ENCODE peak calls at places on chromosomes 12 and 14, in four cellular contexts. One of them, this sample, is unnamed.

GRCh38 chr12:119468286-119468685 is 125.3 kb upstream of the TMEM233 start:
- DNase-seq in CD4-positive, alpha-beta T cell: no peak
- DNase-seq in tibial nerve: no peak
- DNase-seq in WTC11: no peak
- DNase-seq in this sample: no peak

GRCh38 chr14:90717916-90718315 is 98.3 kb downstream of the TTC7B start:
- DNase-seq in WTC11: no peak
- DNase-seq in tibial nerve: no peak
- DNase-seq in CD4-positive, alpha-beta T cell: no peak
- DNase-seq in this sample: no peak

GRCh38 chr14:23061995-23062394 is 4.7 kb upstream of the CDH24 start:
- DNase-seq in WTC11: no peak
- DNase-seq in CD4-positive, alpha-beta T cell: no peak
- DNase-seq in tibial nerve: no peak
- DNase-seq in this sample: no peak

GRCh38 chr12:84435682-84436081 is 476.9 kb downstream of the SLC6A15 start:
- DNase-seq in CD4-positive, alpha-beta T cell: no peak
- DNase-seq in WTC11: no peak
- DNase-seq in tibial nerve: no peak
- DNase-seq in this sample: no peak

GRCh38 chr14:44162197-44162596 is 344.9 kb downstream of the FSCB start:
- DNase-seq in CD4-positive, alpha-beta T cell: no peak
- DNase-seq in tibial nerve: no peak
- DNase-seq in WTC11: no peak
- DNase-seq in this sample: no peak

GRCh38 chr14:39169541-39169900 is 612 bp downstream of the TRAPPC6B start:
- DNase-seq in tibial nerve: no peak
- DNase-seq in CD4-positive, alpha-beta T cell: no peak
- DNase-seq in WTC11: no peak
- DNase-seq in this sample: no peak

GRCh38 chr12:4771172-4771959 is 51.2 kb downstream of the GALNT8 start:
- DNase-seq in CD4-positive, alpha-beta T cell: no peak
- DNase-seq in WTC11: no peak
- DNase-seq in tibial nerve: no peak
- DNase-seq in this sample: no peak

GRCh38 chr12:754238-754816 is 1.9 kb downstream of the WNK1 start:
- DNase-seq in WTC11: no peak
- DNase-seq in CD4-positive, alpha-beta T cell: no peak
- DNase-seq in tibial nerve: no peak
- DNase-seq in this sample: no peak

GRCh38 chr12:5648692-5649338 is 216.9 kb downstream of the NTF3 start:
- DNase-seq in CD4-positive, alpha-beta T cell: no peak
- DNase-seq in WTC11: peak; percentile 48
- DNase-seq in tibial nerve: no peak
- DNase-seq in this sample: peak; percentile 44

GRCh38 chr12:113846883-113847282 is 119.2 kb downstream of the RBM19 start:
- DNase-seq in WTC11: no peak
- DNase-seq in CD4-positive, alpha-beta T cell: no peak
- DNase-seq in tibial nerve: no peak
- DNase-seq in this sample: no peak